ENCODE peak calls at places on chromosomes 11 and 22, in six cellular contexts. R is C1 segment of cervical spinal cord, C is NCI-H460, G is M059J, H is hippocampal formation, Y is DMS153. B is an unnamed sample.
A peak's percentile ranks its signal among the peaks of the same experiment; 100 is the strongest.

GRCh38 chr11:131980878-131981668 is 610.7 kb downstream of the NTM start:
- DNase-seq in H (no peak), G (no peak), R (no peak), C (no peak), Y (no peak), B (no peak)

GRCh38 chr22:24427500-24428164 is at the start of gene ADORA2A:
- DNase-seq in R (no peak), C (no peak), Y (no peak), H (no peak), G (no peak), B (no peak)

GRCh38 chr11:20197881-20198280 is 37.6 kb upstream of the DBX1 start:
- DNase-seq in Y (no peak), H (no peak), C (no peak), G (no peak), R (no peak), B (no peak)

GRCh38 chr22:31942091-31942490 is 2.2 kb upstream of the YWHAH start:
- DNase-seq in Y (no peak), H (no peak), C (no peak), R (no peak), G (no peak), B (no peak)

GRCh38 chr11:125070699-125071254 is 7.7 kb downstream of the SLC37A2 start:
- DNase-seq in R (peak; percentile 30), C (no peak), G (peak; percentile 85), H (peak; percentile 46), Y (no peak), B (peak; percentile 61)

GRCh38 chr11:48066881-48067800 is 86.8 kb downstream of the PTPRJ start:
- DNase-seq in C (no peak), G (peak; percentile 94), R (no peak), H (no peak), Y (no peak), B (no peak)

GRCh38 chr11:69950120-69950519 is 128.0 kb upstream of the ANO1 start:
- DNase-seq in Y (no peak), R (no peak), H (no peak), G (no peak), C (no peak), B (peak; percentile 99)

GRCh38 chr11:122791836-122792235 is 46.5 kb upstream of the CRTAM start:
- DNase-seq in R (no peak), H (no peak), Y (no peak), G (peak; percentile 87), C (no peak), B (no peak)

GRCh38 chr11:126391286-126391954 is 35.9 kb downstream of the ST3GAL4 start:
- DNase-seq in R (no peak), C (no peak), G (no peak), H (no peak), Y (no peak), B (no peak)

GRCh38 chr22:29327089-29327764 is 11.7 kb upstream of the RASL10A start:
- DNase-seq in Y (no peak), H (no peak), R (no peak), G (no peak), C (no peak), B (no peak)

GRCh38 chr22:19109198-19110063 is 12.8 kb downstream of the DGCR2 start:
- DNase-seq in G (peak; percentile 50), H (no peak), C (no peak), R (no peak), Y (peak; percentile 16), B (peak; percentile 66)

GRCh38 chr11:66683877-66684276 is 6.2 kb upstream of the RBM4B start:
- DNase-seq in H (no peak), R (no peak), C (no peak), Y (no peak), G (no peak), B (peak; percentile 34)

GRCh38 chr11:108177570-108177969 is 44.9 kb downstream of the NPAT start:
- DNase-seq in Y (no peak), H (no peak), G (no peak), C (no peak), R (no peak), B (no peak)

GRCh38 chr22:27842994-27843431 is 41.5 kb upstream of the MN1 start:
- DNase-seq in G (no peak), R (no peak), H (no peak), C (no peak), Y (no peak), B (no peak)

GRCh38 chr11:64753380-64754123 is 6.2 kb downstream of the PYGM start:
- DNase-seq in G (no peak), Y (no peak), H (no peak), C (no peak), R (no peak), B (no peak)

GRCh38 chr11:64490562-64491216 is 100.3 kb upstream of the SLC22A12 start:
- DNase-seq in R (no peak), C (no peak), Y (peak; percentile 29), G (no peak), H (no peak), B (no peak)

GRCh38 chr11:76744186-76745058 is 38.7 kb upstream of the TSKU start:
- DNase-seq in Y (no peak), G (no peak), C (no peak), H (no peak), R (no peak), B (no peak)

GRCh38 chr11:45913514-45913913 is 4.2 kb downstream of the PEX16 start:
- DNase-seq in C (no peak), R (no peak), Y (no peak), G (no peak), H (no peak), B (no peak)

GRCh38 chr11:8086001-8086479 is 5.0 kb downstream of the TUB start:
- DNase-seq in R (no peak), H (no peak), G (no peak), C (no peak), Y (peak; percentile 21), B (no peak)

GRCh38 chr11:115471367-115471766 is 32.8 kb downstream of the CADM1 start:
- DNase-seq in C (no peak), H (no peak), G (peak; percentile 59), Y (no peak), R (peak; percentile 7), B (no peak)

GRCh38 chr22:41732096-41732772 is 32.9 kb downstream of the MEI1 start:
- DNase-seq in R (no peak), G (no peak), Y (no peak), H (no peak), C (no peak), B (no peak)

GRCh38 chr11:117072517-117073218 is 25.6 kb downstream of the SIK3 start:
- DNase-seq in G (peak; percentile 98), Y (no peak), C (peak; percentile 81), R (no peak), H (no peak), B (peak; percentile 17)

GRCh38 chr22:36160499-36160942 is at the start of gene APOL3:
- DNase-seq in H (no peak), C (no peak), Y (no peak), R (no peak), G (peak; percentile 40), B (no peak)

GRCh38 chr22:45511847-45512261 is 9.2 kb downstream of the FBLN1 start:
- DNase-seq in G (peak; percentile 69), R (no peak), C (no peak), H (no peak), Y (no peak), B (no peak)

GRCh38 chr22:50583294-50583865 is 731 bp upstream of the CHKB start:
- DNase-seq in H (no peak), Y (no peak), C (no peak), R (no peak), G (no peak), B (no peak)

GRCh38 chr11:112478806-112479205 is 218.1 kb upstream of the PLET1 start:
- DNase-seq in Y (no peak), R (no peak), G (no peak), H (no peak), C (no peak), B (no peak)

GRCh38 chr11:121591405-121592033 is 138.8 kb upstream of the SORL1-AS1 start:
- DNase-seq in G (peak; percentile 76), R (peak; percentile 30), H (peak; percentile 63), Y (peak; percentile 39), C (peak; percentile 58), B (peak; percentile 53)

GRCh38 chr11:66904055-66904454 is 47.2 kb downstream of the LRFN4 start:
- DNase-seq in R (no peak), Y (no peak), G (peak; percentile 61), H (no peak), C (no peak), B (no peak)

GRCh38 chr11:8008212-8008611 is 21.1 kb downstream of the EIF3F start:
- DNase-seq in H (no peak), C (no peak), G (no peak), R (no peak), Y (no peak), B (no peak)

GRCh38 chr11:119441898-119442243 is 18.9 kb upstream of the THY1 start:
- DNase-seq in C (no peak), G (no peak), H (no peak), R (no peak), Y (no peak), B (no peak)

GRCh38 chr11:128552783-128553661 is 34.3 kb downstream of the ETS1 start:
- DNase-seq in C (no peak), R (peak; percentile 73), H (peak; percentile 65), Y (no peak), G (no peak), B (no peak)

GRCh38 chr11:103601230-103601846 is 435.1 kb upstream of the DDI1 start:
- DNase-seq in Y (peak; percentile 42), H (no peak), G (peak; percentile 62), R (peak; percentile 7), C (peak; percentile 33), B (peak; percentile 32)

GRCh38 chr11:27998552-27998951 is 109.4 kb downstream of the KIF18A start:
- DNase-seq in Y (no peak), C (no peak), G (no peak), H (no peak), R (no peak), B (no peak)

GRCh38 chr22:21051145-21051835 is 5.5 kb downstream of the LRRC74B start:
- DNase-seq in Y (no peak), H (no peak), C (no peak), G (no peak), R (no peak), B (no peak)

GRCh38 chr22:46536559-46537220 is 730 bp downstream of the CELSR1 start:
- DNase-seq in R (no peak), H (no peak), G (no peak), C (no peak), Y (no peak), B (no peak)

GRCh38 chr11:11486002-11486401 is 133.0 kb upstream of the CSNK2A3 start:
- DNase-seq in H (no peak), G (no peak), R (no peak), C (no peak), Y (no peak), B (no peak)

GRCh38 chr22:18110194-18110943 is at the start of gene TUBA8:
- DNase-seq in C (no peak), R (no peak), Y (peak; percentile 46), G (peak; percentile 46), H (no peak), B (peak; percentile 52)